ENCODE peak calls at places on chromosome 20, in six cellular contexts. One of them, this sample, is unnamed.

GRCh38 chr20:49028684-49029083 is 17.4 kb upstream of the CSE1L start:
- DNase-seq in heart left ventricle: no peak
- DNase-seq in A549: peak
- DNase-seq in sigmoid colon: no peak
- DNase-seq in Peyer's patch: no peak
- DNase-seq in thyroid gland: no peak
- DNase-seq in this sample: no peak

GRCh38 chr20:6407163-6407562 is 284.3 kb upstream of the FERMT1 start:
- DNase-seq in A549: no peak
- DNase-seq in heart left ventricle: no peak
- DNase-seq in Peyer's patch: no peak
- DNase-seq in sigmoid colon: no peak
- DNase-seq in thyroid gland: no peak
- DNase-seq in this sample: no peak

GRCh38 chr20:45994761-45995160 is 13.9 kb upstream of the MMP9 start:
- DNase-seq in heart left ventricle: no peak
- DNase-seq in Peyer's patch: no peak
- DNase-seq in sigmoid colon: no peak
- DNase-seq in thyroid gland: no peak
- DNase-seq in A549: no peak
- DNase-seq in this sample: no peak

GRCh38 chr20:17227669-17228623 is 1.1 kb downstream of the PCSK2 start:
- DNase-seq in A549: no peak
- DNase-seq in sigmoid colon: peak
- DNase-seq in Peyer's patch: no peak
- DNase-seq in thyroid gland: peak
- DNase-seq in heart left ventricle: no peak
- DNase-seq in this sample: no peak

GRCh38 chr20:49279677-49280462 is 2.0 kb upstream of the ZNFX1 start:
- DNase-seq in Peyer's patch: no peak
- DNase-seq in A549: no peak
- DNase-seq in heart left ventricle: no peak
- DNase-seq in thyroid gland: no peak
- DNase-seq in sigmoid colon: no peak
- DNase-seq in this sample: no peak

GRCh38 chr20:4691753-4692152 is 30.0 kb upstream of the PRND start:
- DNase-seq in Peyer's patch: no peak
- DNase-seq in sigmoid colon: no peak
- DNase-seq in A549: no peak
- DNase-seq in heart left ventricle: no peak
- DNase-seq in thyroid gland: no peak
- DNase-seq in this sample: no peak

GRCh38 chr20:41344938-41345728 is 4.5 kb downstream of the LPIN3 start:
- DNase-seq in heart left ventricle: no peak
- DNase-seq in A549: no peak
- DNase-seq in sigmoid colon: peak
- DNase-seq in Peyer's patch: no peak
- DNase-seq in thyroid gland: no peak
- DNase-seq in this sample: no peak

GRCh38 chr20:20207872-20208271 is 155.5 kb downstream of the CFAP61 start:
- DNase-seq in Peyer's patch: no peak
- DNase-seq in thyroid gland: no peak
- DNase-seq in sigmoid colon: no peak
- DNase-seq in A549: no peak
- DNase-seq in heart left ventricle: no peak
- DNase-seq in this sample: no peak

GRCh38 chr20:2585811-2586210 is 49.4 kb downstream of the TMC2 start:
- DNase-seq in A549: no peak
- DNase-seq in Peyer's patch: no peak
- DNase-seq in thyroid gland: no peak
- DNase-seq in sigmoid colon: no peak
- DNase-seq in heart left ventricle: no peak
- DNase-seq in this sample: no peak

GRCh38 chr20:29689411-29690225 is 1567.8 kb upstream of the DEFB115 start:
- DNase-seq in sigmoid colon: peak
- DNase-seq in heart left ventricle: peak
- DNase-seq in thyroid gland: peak
- DNase-seq in Peyer's patch: no peak
- DNase-seq in A549: no peak
- DNase-seq in this sample: no peak

GRCh38 chr20:43909720-43910119 is 4.9 kb upstream of the TOX2 start:
- DNase-seq in thyroid gland: no peak
- DNase-seq in Peyer's patch: peak
- DNase-seq in heart left ventricle: no peak
- DNase-seq in sigmoid colon: no peak
- DNase-seq in A549: no peak
- DNase-seq in this sample: no peak

GRCh38 chr20:10490706-10491105 is 55.6 kb downstream of the SLX4IP start:
- DNase-seq in thyroid gland: no peak
- DNase-seq in heart left ventricle: no peak
- DNase-seq in A549: no peak
- DNase-seq in Peyer's patch: no peak
- DNase-seq in sigmoid colon: no peak
- DNase-seq in this sample: no peak

GRCh38 chr20:4455301-4455701 is 266.4 kb upstream of the PRND start:
- DNase-seq in heart left ventricle: no peak
- DNase-seq in sigmoid colon: no peak
- DNase-seq in Peyer's patch: no peak
- DNase-seq in thyroid gland: no peak
- DNase-seq in A549: no peak
- DNase-seq in this sample: no peak

GRCh38 chr20:40960101-40960500 is 68.5 kb upstream of the TOP1 start:
- DNase-seq in Peyer's patch: peak
- DNase-seq in thyroid gland: no peak
- DNase-seq in sigmoid colon: no peak
- DNase-seq in heart left ventricle: no peak
- DNase-seq in A549: no peak
- DNase-seq in this sample: no peak

GRCh38 chr20:31943052-31943471 is 8.8 kb downstream of the PDRG1 start:
- DNase-seq in Peyer's patch: no peak
- DNase-seq in heart left ventricle: no peak
- DNase-seq in sigmoid colon: peak
- DNase-seq in A549: no peak
- DNase-seq in thyroid gland: peak
- DNase-seq in this sample: peak

GRCh38 chr20:35828434-35828833 is 56.6 kb downstream of the PHF20 start:
- DNase-seq in Peyer's patch: no peak
- DNase-seq in sigmoid colon: no peak
- DNase-seq in heart left ventricle: peak
- DNase-seq in A549: no peak
- DNase-seq in thyroid gland: peak
- DNase-seq in this sample: no peak

GRCh38 chr20:11769825-11770224 is 147.9 kb upstream of the BTBD3 start:
- DNase-seq in A549: no peak
- DNase-seq in Peyer's patch: no peak
- DNase-seq in sigmoid colon: no peak
- DNase-seq in thyroid gland: no peak
- DNase-seq in heart left ventricle: no peak
- DNase-seq in this sample: no peak

GRCh38 chr20:9889270-9889981 is 50.5 kb upstream of the PAK5 start:
- DNase-seq in sigmoid colon: no peak
- DNase-seq in A549: no peak
- DNase-seq in Peyer's patch: no peak
- DNase-seq in thyroid gland: no peak
- DNase-seq in heart left ventricle: no peak
- DNase-seq in this sample: no peak

GRCh38 chr20:64039293-64040160 is 3.5 kb downstream of the C20orf204 start:
- DNase-seq in heart left ventricle: no peak
- DNase-seq in sigmoid colon: no peak
- DNase-seq in thyroid gland: no peak
- DNase-seq in A549: no peak
- DNase-seq in Peyer's patch: no peak
- DNase-seq in this sample: no peak

GRCh38 chr20:43749734-43750294 is 23.0 kb upstream of the GTSF1L start:
- DNase-seq in sigmoid colon: peak
- DNase-seq in Peyer's patch: peak
- DNase-seq in heart left ventricle: peak
- DNase-seq in A549: peak
- DNase-seq in thyroid gland: peak
- DNase-seq in this sample: peak

GRCh38 chr20:11387189-11387754 is 530.4 kb upstream of the BTBD3 start:
- DNase-seq in Peyer's patch: no peak
- DNase-seq in thyroid gland: no peak
- DNase-seq in A549: peak
- DNase-seq in heart left ventricle: no peak
- DNase-seq in sigmoid colon: no peak
- DNase-seq in this sample: no peak

GRCh38 chr20:5024103-5024502 is 22.8 kb upstream of the SLC23A2 start:
- DNase-seq in Peyer's patch: no peak
- DNase-seq in sigmoid colon: no peak
- DNase-seq in thyroid gland: no peak
- DNase-seq in heart left ventricle: no peak
- DNase-seq in A549: no peak
- DNase-seq in this sample: no peak

GRCh38 chr20:34271961-34272360 is 30.7 kb downstream of the ASIP start:
- DNase-seq in A549: no peak
- DNase-seq in sigmoid colon: no peak
- DNase-seq in Peyer's patch: no peak
- DNase-seq in heart left ventricle: no peak
- DNase-seq in thyroid gland: no peak
- DNase-seq in this sample: no peak

GRCh38 chr20:5061209-5061608 is 58.5 kb downstream of the PCNA start:
- DNase-seq in heart left ventricle: no peak
- DNase-seq in Peyer's patch: no peak
- DNase-seq in sigmoid colon: no peak
- DNase-seq in A549: peak
- DNase-seq in thyroid gland: no peak
- DNase-seq in this sample: no peak

GRCh38 chr20:20363449-20364015 is 4.4 kb upstream of the INSM1 start:
- DNase-seq in A549: no peak
- DNase-seq in thyroid gland: no peak
- DNase-seq in Peyer's patch: no peak
- DNase-seq in heart left ventricle: no peak
- DNase-seq in sigmoid colon: no peak
- DNase-seq in this sample: no peak

GRCh38 chr20:21101453-21102251 is 4.5 kb downstream of the LINC00237 start:
- DNase-seq in thyroid gland: no peak
- DNase-seq in A549: no peak
- DNase-seq in sigmoid colon: no peak
- DNase-seq in Peyer's patch: no peak
- DNase-seq in heart left ventricle: no peak
- DNase-seq in this sample: no peak

GRCh38 chr20:32970115-32970972 is 33.9 kb downstream of the SUN5 start:
- DNase-seq in sigmoid colon: peak
- DNase-seq in A549: no peak
- DNase-seq in Peyer's patch: no peak
- DNase-seq in heart left ventricle: no peak
- DNase-seq in thyroid gland: no peak
- DNase-seq in this sample: no peak

GRCh38 chr20:58981564-58982364 is 708 bp downstream of the NELFCD start:
- DNase-seq in thyroid gland: peak
- DNase-seq in A549: peak
- DNase-seq in heart left ventricle: no peak
- DNase-seq in Peyer's patch: peak
- DNase-seq in sigmoid colon: no peak
- DNase-seq in this sample: no peak

GRCh38 chr20:44942264-44942973 is 17.8 kb downstream of the TOMM34 start:
- DNase-seq in Peyer's patch: no peak
- DNase-seq in sigmoid colon: no peak
- DNase-seq in thyroid gland: no peak
- DNase-seq in A549: no peak
- DNase-seq in heart left ventricle: no peak
- DNase-seq in this sample: no peak

GRCh38 chr20:53609501-53610445 is 16.1 kb upstream of the ZNF217 start:
- DNase-seq in sigmoid colon: peak
- DNase-seq in heart left ventricle: peak
- DNase-seq in thyroid gland: no peak
- DNase-seq in Peyer's patch: peak
- DNase-seq in A549: peak
- DNase-seq in this sample: no peak
- TF ChIP-seq POLR2A in sigmoid colon: no peak
- TF ChIP-seq POLR2A in heart left ventricle: no peak
- TF ChIP-seq POLR2A in thyroid gland: no peak
- TF ChIP-seq POLR2A in Peyer's patch: no peak
- TF ChIP-seq POLR2A in A549: no peak
- TF ChIP-seq POLR2A in this sample: no peak

GRCh38 chr20:1388253-1388652 is 4.6 kb downstream of the FKBP1A start:
- DNase-seq in heart left ventricle: no peak
- DNase-seq in thyroid gland: no peak
- DNase-seq in A549: no peak
- DNase-seq in sigmoid colon: no peak
- DNase-seq in Peyer's patch: no peak
- DNase-seq in this sample: no peak
- H3K27ac ChIP-seq in heart left ventricle: peak
- H3K27ac ChIP-seq in thyroid gland: peak
- H3K27ac ChIP-seq in A549: no peak
- H3K27ac ChIP-seq in sigmoid colon: peak
- H3K27ac ChIP-seq in Peyer's patch: no peak
- H3K27ac ChIP-seq in this sample: no peak

GRCh38 chr20:23136893-23137745 is 51.0 kb upstream of the CD93 start:
- DNase-seq in heart left ventricle: no peak
- DNase-seq in Peyer's patch: no peak
- DNase-seq in thyroid gland: no peak
- DNase-seq in sigmoid colon: peak
- DNase-seq in A549: no peak
- DNase-seq in this sample: no peak
- TF ChIP-seq POLR2A in heart left ventricle: no peak
- TF ChIP-seq POLR2A in Peyer's patch: no peak
- TF ChIP-seq POLR2A in thyroid gland: no peak
- TF ChIP-seq POLR2A in sigmoid colon: no peak
- TF ChIP-seq POLR2A in A549: no peak
- TF ChIP-seq POLR2A in this sample: no peak

GRCh38 chr20:62624719-62625455 is 17.4 kb upstream of the SLCO4A1 start:
- DNase-seq in Peyer's patch: no peak
- DNase-seq in A549: no peak
- DNase-seq in heart left ventricle: peak
- DNase-seq in thyroid gland: no peak
- DNase-seq in sigmoid colon: no peak
- DNase-seq in this sample: no peak

GRCh38 chr20:62625516-62625915 is 16.8 kb upstream of the SLCO4A1 start:
- DNase-seq in Peyer's patch: no peak
- DNase-seq in sigmoid colon: no peak
- DNase-seq in heart left ventricle: peak
- DNase-seq in thyroid gland: no peak
- DNase-seq in A549: no peak
- DNase-seq in this sample: no peak

GRCh38 chr20:62623488-62624324 is 18.6 kb upstream of the SLCO4A1 start:
- DNase-seq in A549: peak
- DNase-seq in sigmoid colon: peak
- DNase-seq in heart left ventricle: peak
- DNase-seq in Peyer's patch: peak
- DNase-seq in thyroid gland: peak
- DNase-seq in this sample: peak

GRCh38 chr20:62622877-62623487 is 19.3 kb upstream of the SLCO4A1 start:
- DNase-seq in A549: no peak
- DNase-seq in Peyer's patch: no peak
- DNase-seq in sigmoid colon: no peak
- DNase-seq in heart left ventricle: peak
- DNase-seq in thyroid gland: no peak
- DNase-seq in this sample: no peak

DNA sequence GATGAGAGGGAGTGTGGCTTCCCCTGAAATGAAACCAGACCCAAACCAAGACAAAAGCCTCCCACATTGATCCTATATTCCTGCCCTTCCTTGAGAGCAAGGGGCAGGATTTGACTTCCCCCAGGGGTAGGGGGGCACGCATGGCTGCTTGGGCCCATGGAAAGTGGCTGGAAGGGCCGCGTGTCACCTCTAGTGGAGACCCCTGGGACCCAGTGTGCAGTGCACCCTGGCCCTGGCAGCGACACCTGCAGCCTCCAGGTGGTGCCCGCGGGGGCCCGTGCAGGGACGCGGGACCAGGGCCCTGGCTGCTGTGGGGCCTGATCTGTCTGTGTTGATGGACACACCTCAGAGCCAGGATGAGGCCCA is 18.0 kb upstream of the SLCO4A1 start:
- DNase-seq in A549: no peak
- DNase-seq in heart left ventricle: peak
- DNase-seq in thyroid gland: no peak
- DNase-seq in Peyer's patch: peak
- DNase-seq in sigmoid colon: no peak
- DNase-seq in this sample: no peak
- H3K27ac ChIP-seq in A549: peak
- H3K27ac ChIP-seq in heart left ventricle: peak
- H3K27ac ChIP-seq in thyroid gland: peak
- H3K27ac ChIP-seq in Peyer's patch: peak
- H3K27ac ChIP-seq in sigmoid colon: peak
- H3K27ac ChIP-seq in this sample: peak